ENCODE peak calls at places on chromosomes 7 and 10, in four cellular contexts. V is HCT116, Z is GM12878, K is HepG2. B is an unnamed sample.

GRCh38 chr7:64618785-64619456 is 47.0 kb upstream of the ZNF107 start:
- DNase-seq in V (peak; percentile 59), Z (no peak), K (peak; percentile 65), B (peak; percentile 76)

GRCh38 chr10:67612577-67613537 is 83.1 kb downstream of the CTNNA3 start:
- DNase-seq in V (no peak), Z (peak; percentile 59), K (no peak), B (no peak)

GRCh38 chr10:114239117-114239993 is at the start of gene VWA2:
- DNase-seq in V (no peak), Z (no peak), K (no peak), B (peak; percentile 25)

GRCh38 chr7:84144480-84144879 is 50.1 kb downstream of the SEMA3A start:
- DNase-seq in V (no peak), Z (no peak), K (no peak), B (no peak)

GRCh38 chr7:4103352-4104091 is 578.6 kb upstream of the FOXK1 start:
- DNase-seq in V (peak; percentile 32), Z (no peak), K (peak; percentile 6), B (peak; percentile 25)

GRCh38 chr7:13715534-13715933 is 273.9 kb downstream of the ETV1 start:
- DNase-seq in V (no peak), Z (no peak), K (no peak), B (no peak)

GRCh38 chr7:95126053-95126709 is 198.2 kb downstream of the PON1 start:
- DNase-seq in V (no peak), Z (no peak), K (peak; percentile 30), B (no peak)

GRCh38 chr7:122219253-122219865 is 75.3 kb upstream of the AASS start:
- DNase-seq in V (peak; percentile 10), Z (no peak), K (peak; percentile 13), B (peak; percentile 11)

GRCh38 chr7:142301923-142302550 is 44.2 kb upstream of the PRSS58 start:
- DNase-seq in V (peak; percentile 22), Z (no peak), K (no peak), B (no peak)

GRCh38 chr7:75737856-75738603 is 711 bp downstream of the HIP1 start:
- DNase-seq in V (no peak), Z (no peak), K (no peak), B (no peak)

GRCh38 chr7:141785711-141786552 is 4.1 kb upstream of the TAS2R5 start:
- DNase-seq in V (peak; percentile 36), Z (peak; percentile 8), K (peak; percentile 42), B (peak; percentile 25)

GRCh38 chr10:13139671-13140070 is 21.7 kb upstream of the MCM10 start:
- DNase-seq in V (no peak), Z (no peak), K (no peak), B (no peak)

GRCh38 chr10:119455609-119456434 is 86.7 kb downstream of the RGS10 start:
- DNase-seq in V (no peak), Z (no peak), K (no peak), B (no peak)

GRCh38 chr7:95989301-95989700 is 216.9 kb downstream of the DYNC1I1 start:
- DNase-seq in V (no peak), Z (no peak), K (no peak), B (no peak)

GRCh38 chr10:10044959-10045764 is 972.5 kb upstream of the CELF2 start:
- DNase-seq in V (no peak), Z (no peak), K (no peak), B (no peak)

GRCh38 chr10:78937800-78938694 is 130.7 kb upstream of the ZMIZ1 start:
- DNase-seq in V (no peak), Z (no peak), K (peak; percentile 61), B (no peak)

GRCh38 chr7:114141415-114141814 is 222.6 kb upstream of the PPP1R3A start:
- DNase-seq in V (no peak), Z (no peak), K (no peak), B (no peak)

GRCh38 chr10:129690248-129691070 is 223.4 kb downstream of the MGMT start:
- DNase-seq in V (no peak), Z (no peak), K (no peak), B (no peak)

GRCh38 chr10:129692695-129693094 is 225.7 kb downstream of the MGMT start:
- DNase-seq in V (no peak), Z (no peak), K (no peak), B (no peak)

GRCh38 chr10:129685271-129685670 is 218.2 kb downstream of the MGMT start:
- DNase-seq in V (no peak), Z (no peak), K (no peak), B (no peak)

GRCh38 chr10:129693382-129693781 is 226.3 kb downstream of the MGMT start:
- DNase-seq in V (no peak), Z (no peak), K (no peak), B (no peak)

GRCh38 chr10:129689681-129690080 is 222.6 kb downstream of the MGMT start:
- DNase-seq in V (no peak), Z (no peak), K (no peak), B (no peak)
- H3K9ac ChIP-seq in V (no peak overlapping the region), Z (no peak overlapping the region), K (no peak overlapping the region), B (no peak overlapping the region)

DNA sequence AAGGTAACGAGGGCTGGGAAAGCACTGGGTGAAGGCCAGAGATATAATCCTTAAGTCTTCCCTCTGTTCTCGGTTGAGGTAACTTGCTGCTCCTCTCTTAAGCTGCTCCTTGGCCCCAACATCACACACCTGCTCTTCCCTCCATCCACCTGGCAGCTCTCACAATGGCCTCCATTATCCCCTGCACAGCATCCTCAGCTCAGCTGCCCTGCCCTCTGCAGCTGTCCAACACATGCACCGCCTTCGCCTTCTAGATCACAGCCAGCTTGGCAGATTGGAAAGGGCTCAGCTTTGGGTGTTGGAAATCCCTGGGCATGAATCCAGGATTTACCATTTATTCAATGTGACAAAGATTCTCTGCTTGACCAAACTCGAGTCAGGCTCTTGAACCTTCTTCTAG is 20.5 kb downstream of the RGR start:
- DNase-seq in V (no peak), Z (no peak), K (no peak), B (no peak)
- TF ChIP-seq ZNF274 in V (no peak), Z (no peak), K (no peak), B (no peak)

GRCh38 chr7:157554393-157555238 is 217.8 kb downstream of the DNAJB6 start:
- DNase-seq in V (no peak), Z (no peak), K (no peak), B (no peak)
- H3K9me3 ChIP-seq in V (no peaks in the 10 kb centered on the region), Z (no peaks in the 10 kb centered on the region), K (no peaks in the 10 kb centered on the region), B (no peaks in the 10 kb centered on the region)

DNA sequence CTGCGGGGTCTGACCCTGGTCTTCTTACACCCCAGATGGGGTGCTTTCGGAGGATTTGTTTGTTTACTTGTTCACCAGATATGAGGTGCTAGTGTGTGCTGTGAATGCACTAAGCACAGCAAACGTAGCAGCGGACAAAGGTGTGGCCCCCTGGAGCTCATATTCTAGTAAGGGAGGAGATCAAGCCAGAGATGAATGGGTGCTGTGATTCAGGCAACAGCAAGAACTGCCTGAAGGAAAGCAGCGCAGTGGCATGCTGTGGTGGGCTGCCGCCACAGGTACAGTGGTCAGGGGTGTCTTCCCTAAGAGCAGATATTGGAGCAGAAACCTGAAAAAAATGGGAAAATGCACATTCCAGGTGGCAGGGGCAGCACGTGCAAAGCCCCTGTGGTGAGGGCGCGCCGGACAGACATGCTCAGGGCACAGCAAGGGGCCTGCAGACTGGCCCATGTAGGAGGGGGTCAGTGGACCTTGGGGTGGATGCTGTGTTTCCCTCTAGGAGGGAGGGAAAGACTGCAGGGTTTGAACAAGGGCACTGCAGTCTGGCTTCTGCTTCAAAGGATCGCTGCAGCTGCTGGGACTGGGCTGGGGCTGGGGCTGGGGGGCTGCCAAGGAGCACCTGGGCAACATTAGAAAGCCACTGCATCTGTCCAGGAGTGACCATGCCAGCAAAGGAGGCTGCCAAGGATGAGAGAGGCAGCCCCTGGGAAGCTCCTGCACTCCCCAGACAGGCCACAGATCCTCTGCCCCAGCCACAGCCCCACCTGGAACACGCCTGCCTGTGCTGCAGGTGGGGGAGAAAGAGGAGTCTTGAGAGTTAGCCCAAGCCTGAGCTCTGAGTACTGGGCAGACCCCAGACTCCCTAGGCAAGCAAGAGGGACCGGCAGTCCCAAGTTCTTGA is 922 bp upstream of the DEPP1 start:
- DNase-seq in V (no peak), Z (no peak), K (no peak), B (no peak)
- H3K9ac ChIP-seq in V (peak overlapping the region; percentile 54), Z (no peak overlapping the region), K (peak overlapping the region; percentile 72), B (peak overlapping the region; percentile 42)

DNA sequence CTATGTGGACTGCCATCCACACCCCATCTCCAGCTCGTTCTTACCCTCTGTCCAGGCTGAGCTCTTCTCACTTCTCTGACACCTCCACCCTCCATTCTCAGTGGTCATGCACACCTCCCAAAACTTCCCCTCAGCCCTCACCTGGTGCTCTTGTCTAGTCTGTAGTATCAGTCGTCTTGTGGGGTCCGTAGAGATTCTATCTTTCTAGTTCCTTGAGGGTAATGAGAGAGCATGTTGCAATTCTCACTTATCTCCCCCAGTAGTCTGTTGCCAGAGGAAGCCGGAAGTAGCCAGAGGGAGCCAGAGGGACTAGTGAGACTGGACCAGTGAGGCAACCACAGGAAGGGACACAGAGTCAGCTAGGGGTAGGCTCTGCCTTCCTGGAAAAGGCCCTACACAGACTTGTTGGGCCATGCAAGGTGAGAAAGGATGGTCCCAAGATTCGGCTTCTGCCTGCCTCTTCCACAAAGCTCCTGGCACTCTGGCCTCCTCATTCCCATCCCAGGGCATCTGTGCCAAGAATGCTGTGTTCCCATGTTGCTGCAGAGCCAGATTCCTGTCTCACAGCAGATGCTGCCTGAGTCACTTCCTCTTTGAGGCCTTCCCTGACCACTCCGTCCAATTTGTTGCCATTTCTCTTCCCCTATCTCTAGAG is 50.6 kb upstream of the DUSP5 start:
- DNase-seq in V (no peak), Z (no peak), K (no peak), B (no peak)
- TF ChIP-seq ZNF274 in V (no peak), Z (no peak), K (no peak), B (no peak)

GRCh38 chr7:63042730-63043511 is 955.7 kb upstream of the ZNF722 start:
- DNase-seq in V (no peak), Z (no peak), K (no peak), B (no peak)

GRCh38 chr7:63043657-63044543 is 954.7 kb upstream of the ZNF722 start:
- DNase-seq in V (no peak), Z (no peak), K (peak; percentile 0), B (no peak)

GRCh38 chr7:63046612-63047011 is 952.0 kb upstream of the ZNF722 start:
- DNase-seq in V (no peak), Z (no peak), K (no peak), B (no peak)

GRCh38 chr7:63045575-63045974 is 953.1 kb upstream of the ZNF722 start:
- DNase-seq in V (no peak), Z (no peak), K (no peak), B (no peak)

DNA sequence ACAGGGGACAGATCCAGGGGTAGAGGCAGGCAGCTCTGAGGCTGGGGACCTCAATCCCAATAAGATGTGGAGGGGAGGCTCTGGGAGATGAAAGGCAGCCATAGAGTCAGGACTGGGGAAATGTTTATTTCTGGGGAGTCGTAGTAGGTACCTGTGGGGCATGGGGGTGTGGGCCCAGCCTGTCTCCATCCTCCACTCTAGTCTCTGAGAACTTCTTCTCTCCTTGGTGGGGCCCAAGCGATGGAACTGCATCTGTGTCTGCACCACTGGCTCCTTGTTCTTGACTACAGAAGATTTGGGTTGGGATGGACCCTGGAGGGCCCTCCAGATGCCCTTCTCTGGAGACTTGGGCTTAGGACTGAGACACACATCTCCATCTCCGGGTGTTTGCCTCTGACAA is 953.9 kb upstream of the ZNF722 start:
- DNase-seq in V (no peak), Z (no peak), K (no peak), B (no peak)
- H3K9me3 ChIP-seq in V (peaks cover 35% of the 10 kb centered on the region), Z (no peaks in the 10 kb centered on the region), K (peaks cover 99% of the 10 kb centered on the region), B (no peaks in the 10 kb centered on the region)

GRCh38 chr10:33276282-33276923 is 58.1 kb downstream of the NRP1 start:
- DNase-seq in V (no peak), Z (no peak), K (no peak), B (no peak)
- H3K9ac ChIP-seq in V (no peak overlapping the region), Z (no peak overlapping the region), K (no peak overlapping the region), B (no peak overlapping the region)